ENCODE peak calls at places on chromosomes 11 and 22, in four cellular contexts. J, O, W and X are unnamed samples.

GRCh38 chr11:36273110-36273509 is 16.1 kb downstream of the COMMD9 start:
- DNase-seq in O (no peak), J (no peak), W (no peak), X (no peak)

GRCh38 chr22:23777776-23778575 is 5.3 kb downstream of the MMP11 start:
- DNase-seq in J (no peak), O (no peak), W (no peak), X (no peak)

GRCh38 chr22:24070553-24070952 is 59.4 kb downstream of the CABIN1 start:
- DNase-seq in J (no peak), O (no peak), W (no peak), X (no peak)

GRCh38 chr11:12765428-12765827 is 91.2 kb downstream of the TEAD1 start:
- DNase-seq in J (no peak), W (peak; percentile 28), O (no peak), X (no peak)

GRCh38 chr22:43381693-43382092 is 30.1 kb upstream of the MPPED1 start:
- DNase-seq in J (peak; percentile 14), W (no peak), O (no peak), X (no peak)

GRCh38 chr22:44363214-44363979 is 50.6 kb upstream of the SHISAL1 start:
- DNase-seq in J (peak; percentile 93), O (no peak), W (peak; percentile 65), X (peak; percentile 88)

GRCh38 chr22:18152519-18152918 is 2.5 kb downstream of the USP18 start:
- DNase-seq in O (no peak), W (no peak), J (no peak), X (no peak)

GRCh38 chr11:95545116-95545875 is 244.3 kb downstream of the FAM76B start:
- DNase-seq in O (no peak), W (no peak), J (no peak), X (no peak)